ENCODE peak calls at places on chromosomes 13 and 19, in four cellular contexts. F is HFFc6, G is omental fat pad, D is epithelial cell of proximal tubule. K is an unnamed sample.

GRCh38 chr13:107035778-107036177 is 467.8 kb upstream of the ARGLU1 start:
- DNase-seq in G (no peak), D (peak), F (no peak), K (peak)

GRCh38 chr13:63190219-63190618 is 1774.6 kb upstream of the PCDH20 start:
- DNase-seq in G (no peak), D (no peak), F (no peak), K (no peak)

GRCh38 chr13:87677334-87678234 is 6.4 kb downstream of the SLITRK5 start:
- DNase-seq in D (no peak), G (no peak), F (no peak), K (no peak)

GRCh38 chr13:45662122-45662521 is 40.0 kb upstream of the CBY2 start:
- DNase-seq in G (no peak), D (no peak), F (no peak), K (no peak)

GRCh38 chr19:2246014-2246620 is 3.0 kb upstream of the AMH start:
- DNase-seq in D (no peak), F (no peak), G (no peak), K (no peak)

GRCh38 chr19:52343548-52343947 is 7.5 kb downstream of the ZNF610 start:
- DNase-seq in G (peak), F (no peak), D (no peak), K (no peak)

GRCh38 chr19:48969276-48970138 is 4.4 kb downstream of the FTL start:
- DNase-seq in F (peak), D (no peak), G (no peak), K (no peak)

GRCh38 chr19:54905908-54906511 is at the start of gene NCR1:
- DNase-seq in F (no peak), D (no peak), G (no peak), K (no peak)

GRCh38 chr19:21084343-21084742 is 2.3 kb downstream of the ZNF714 start:
- DNase-seq in D (peak), F (peak), G (no peak), K (peak)

DNA sequence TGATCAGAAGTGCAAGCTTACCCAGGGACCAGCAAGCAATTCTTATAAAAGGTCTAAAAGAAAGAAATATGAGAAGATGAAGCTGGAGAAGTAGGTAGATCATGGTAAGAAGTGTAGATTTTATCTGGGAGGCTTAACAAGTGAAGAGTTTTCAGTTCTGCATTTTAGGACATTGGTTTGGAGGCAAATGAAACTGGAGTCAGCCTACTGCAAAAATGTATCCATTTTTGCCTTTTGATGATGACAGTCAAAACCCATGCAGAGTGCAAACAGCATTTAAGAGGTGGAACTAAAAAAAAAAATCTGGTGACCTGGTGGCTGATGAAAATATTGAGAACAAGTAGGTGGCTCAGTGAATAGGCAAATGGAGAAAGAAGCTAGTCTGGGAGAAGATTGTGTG is 216.9 kb downstream of the DNAJC15 start:
- DNase-seq in G (no peak), F (no peak), D (no peak), K (no peak)
- TF ChIP-seq CTCF in G (no peak), F (no peak), D (no peak), K (no peak)

GRCh38 chr13:110593430-110594130 is 21.8 kb upstream of the NAXD start:
- DNase-seq in F (peak), D (no peak), G (no peak), K (peak)
- TF ChIP-seq CTCF in F (peak), D (peak), G (no peak), K (peak)

DNA sequence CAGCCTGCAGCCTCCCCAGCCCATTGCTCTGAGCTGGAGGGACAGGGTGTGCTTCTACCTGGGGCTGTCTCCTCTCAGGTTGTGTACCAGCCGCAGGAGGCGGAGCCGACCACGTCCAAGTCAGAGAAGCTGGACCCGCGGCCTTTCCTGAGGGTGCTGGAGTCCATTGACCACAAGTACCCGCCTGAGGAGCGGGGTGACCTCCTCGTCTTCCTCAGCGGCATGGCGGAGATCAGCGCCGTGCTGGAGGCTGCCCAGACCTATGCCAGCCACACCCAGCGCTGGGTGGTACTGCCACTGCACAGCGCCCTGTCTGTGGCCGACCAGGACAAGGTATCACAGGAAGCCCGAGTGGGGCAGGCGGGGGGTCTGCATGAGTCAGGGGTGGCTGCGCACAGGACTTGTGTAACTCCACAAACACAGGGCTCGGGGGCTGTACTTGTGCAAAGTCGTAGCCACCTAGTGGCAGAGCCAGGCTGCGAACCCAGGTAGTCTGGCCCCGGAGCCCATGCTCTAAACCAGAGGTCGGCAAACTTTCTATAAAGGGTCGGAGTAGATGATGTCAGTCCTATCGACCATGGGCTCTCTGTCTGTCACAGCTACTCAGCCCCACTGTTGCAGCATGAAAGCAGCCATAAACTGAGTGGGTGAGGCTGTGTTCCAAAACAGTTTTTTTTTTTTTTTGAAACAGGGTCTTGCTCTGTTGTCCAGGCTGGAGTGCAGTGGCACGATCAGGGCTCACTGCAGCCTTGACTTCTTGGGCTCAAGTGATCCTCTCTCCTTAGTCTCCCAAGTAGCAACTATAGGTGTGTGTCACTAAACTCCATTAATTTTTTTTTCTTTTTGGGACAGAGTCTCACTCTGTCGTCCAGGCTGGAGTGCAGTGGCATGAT is 8.9 kb downstream of the DHX34 start:
- DNase-seq in D (no peak), F (no peak), G (no peak), K (no peak)
- TF ChIP-seq CTCF in D (peak), F (peak), G (no peak), K (peak)

GRCh38 chr19:46159418-46159817 is 11.4 kb downstream of the IGFL2 start:
- DNase-seq in G (no peak), D (no peak), F (no peak), K (no peak)
- TF ChIP-seq CTCF in G (no peak), D (no peak), F (no peak), K (no peak)

GRCh38 chr13:43196171-43196611 is 172.8 kb downstream of the DNAJC15 start:
- DNase-seq in G (no peak), D (no peak), F (no peak), K (no peak)
- TF ChIP-seq CTCF in G (no peak), D (no peak), F (no peak), K (no peak)

DNA sequence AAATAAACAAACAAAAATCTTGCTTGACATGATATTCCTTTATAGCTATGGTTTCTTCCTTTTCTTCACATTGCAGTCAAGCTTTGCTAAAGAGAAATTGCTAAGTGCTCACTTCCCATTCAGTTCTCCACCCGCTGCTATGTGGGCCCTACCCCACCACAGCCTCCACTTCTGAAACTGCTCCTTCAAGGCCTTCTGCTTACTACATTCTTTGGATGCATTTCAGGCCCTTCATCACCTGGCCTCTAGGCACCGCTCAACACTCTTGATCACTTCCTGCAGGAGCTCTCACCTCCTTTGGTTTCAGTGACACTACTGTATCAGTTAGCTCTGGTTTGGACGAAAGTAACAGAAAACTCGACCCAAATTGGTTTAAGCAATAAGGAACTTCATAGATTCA is 72.4 kb downstream of the KLF5 start:
- DNase-seq in G (no peak), D (no peak), F (no peak), K (no peak)
- TF ChIP-seq CTCF in G (no peak), D (no peak), F (no peak), K (no peak)

DNA sequence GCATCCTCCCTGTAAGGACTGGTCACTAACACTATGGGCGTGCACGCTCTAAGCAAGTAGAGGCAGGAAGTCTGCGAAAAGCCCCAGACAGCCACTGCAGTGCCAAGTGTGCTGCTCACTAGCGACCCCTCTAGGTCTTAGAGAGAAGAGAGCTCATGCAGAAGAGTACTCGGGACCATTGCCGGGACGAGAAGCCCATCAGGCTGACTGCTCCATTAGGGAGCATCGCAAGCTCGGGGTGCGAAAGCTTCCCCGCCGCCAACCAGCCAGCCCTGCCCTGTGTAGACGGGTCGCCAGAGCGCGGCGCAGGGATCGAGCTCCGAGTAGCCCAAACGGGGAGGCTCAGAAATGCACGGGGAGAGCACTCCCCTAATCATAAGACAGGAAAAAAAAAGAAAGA is 16.6 kb downstream of the POU4F1 start:
- DNase-seq in D (no peak), F (no peak), G (no peak), K (no peak)
- TF ChIP-seq CTCF in D (peak), F (peak), G (no peak), K (peak)

GRCh38 chr19:35899547-35900214 is 659 bp downstream of the NFKBID start:
- DNase-seq in D (no peak), F (peak), G (no peak), K (peak)
- TF ChIP-seq CTCF in D (no peak), F (no peak), G (no peak), K (no peak)